ENCODE peak calls at places on chromosome 9, in six cellular contexts. D, E, Q, Z, J and Y are unnamed samples.

GRCh38 chr9:89882876-89883275 is 278.1 kb downstream of the GADD45G start:
- DNase-seq in D (no peak), E (no peak), Q (no peak), Z (no peak), J (no peak), Y (no peak)

GRCh38 chr9:90969021-90969675 is 167.5 kb downstream of the SYK start:
- DNase-seq in D (peak), E (no peak), Q (no peak), Z (no peak), J (no peak), Y (no peak)

GRCh38 chr9:126621919-126622735 is 8.4 kb downstream of the LMX1B start:
- DNase-seq in D (no peak), E (no peak), Q (no peak), Z (no peak), J (no peak), Y (no peak)

GRCh38 chr9:3181049-3181953 is 337.4 kb upstream of the PUM3 start:
- DNase-seq in D (peak), E (no peak), Q (no peak), Z (peak), J (peak), Y (peak)

GRCh38 chr9:114551750-114552685 is 35.6 kb upstream of the ATP6V1G1 start:
- DNase-seq in D (no peak), E (no peak), Q (peak), Z (peak), J (no peak), Y (no peak)

GRCh38 chr9:95506438-95506691 is 10.4 kb downstream of the PTCH1 start:
- DNase-seq in D (no peak), E (peak), Q (no peak), Z (peak), J (peak), Y (no peak)

GRCh38 chr9:89877051-89878002 is 272.5 kb downstream of the GADD45G start:
- DNase-seq in D (no peak), E (no peak), Q (no peak), Z (no peak), J (no peak), Y (no peak)

GRCh38 chr9:110207071-110207923 is 662 bp downstream of the C9orf152 start:
- DNase-seq in D (no peak), E (no peak), Q (no peak), Z (no peak), J (no peak), Y (peak)

GRCh38 chr9:114285166-114285867 is 37.6 kb upstream of the ORM1 start:
- DNase-seq in D (no peak), E (no peak), Q (peak), Z (peak), J (no peak), Y (no peak)

GRCh38 chr9:134375430-134376385 is 49.5 kb downstream of the RXRA start:
- DNase-seq in D (peak), E (peak), Q (no peak), Z (peak), J (no peak), Y (no peak)

GRCh38 chr9:85258823-85259370 is 482.9 kb downstream of the AGTPBP1 start:
- DNase-seq in D (no peak), E (peak), Q (no peak), Z (peak), J (peak), Y (peak)

GRCh38 chr9:135224921-135225541 is 137.6 kb downstream of the OLFM1 start:
- DNase-seq in D (peak), E (no peak), Q (no peak), Z (no peak), J (no peak), Y (no peak)

GRCh38 chr9:32579706-32580331 is 6.9 kb upstream of the NDUFB6 start:
- DNase-seq in D (no peak), E (peak), Q (peak), Z (peak), J (peak), Y (peak)

GRCh38 chr9:107881625-107882300 is 392.2 kb upstream of the KLF4 start:
- DNase-seq in D (no peak), E (no peak), Q (no peak), Z (peak), J (no peak), Y (no peak)

GRCh38 chr9:38144421-38144820 is 75.4 kb upstream of the SHB start:
- DNase-seq in D (no peak), E (no peak), Q (no peak), Z (peak), J (no peak), Y (no peak)

GRCh38 chr9:130681769-130682489 is 11.7 kb upstream of the EXOSC2 start:
- DNase-seq in D (no peak), E (no peak), Q (no peak), Z (no peak), J (no peak), Y (no peak)

GRCh38 chr9:5587024-5587423 is 41.9 kb upstream of the RIC1 start:
- DNase-seq in D (no peak), E (no peak), Q (peak), Z (peak), J (peak), Y (no peak)

GRCh38 chr9:87622936-87623335 is 103.0 kb upstream of the CTSL start:
- DNase-seq in D (no peak), E (no peak), Q (no peak), Z (no peak), J (no peak), Y (no peak)

GRCh38 chr9:36337865-36338264 is 62.2 kb downstream of the RNF38 start:
- DNase-seq in D (no peak), E (peak), Q (no peak), Z (peak), J (no peak), Y (no peak)

GRCh38 chr9:114412057-114412683 is 24.4 kb upstream of the AKNA start:
- DNase-seq in D (peak), E (no peak), Q (no peak), Z (no peak), J (no peak), Y (no peak)

GRCh38 chr9:68961587-68961986 is 52.3 kb downstream of the PRKACG start:
- DNase-seq in D (no peak), E (no peak), Q (no peak), Z (no peak), J (no peak), Y (no peak)

GRCh38 chr9:8366161-8366926 is 566.8 kb upstream of the DMAC1 start:
- DNase-seq in D (no peak), E (no peak), Q (no peak), Z (peak), J (no peak), Y (no peak)

GRCh38 chr9:136565075-136565721 is 19.4 kb upstream of the NOTCH1 start:
- DNase-seq in D (no peak), E (no peak), Q (no peak), Z (peak), J (no peak), Y (no peak)

GRCh38 chr9:7370378-7370777 is 429.2 kb downstream of the DMAC1 start:
- DNase-seq in D (no peak), E (peak), Q (no peak), Z (peak), J (no peak), Y (no peak)